ENCODE peak calls at places on chromosomes 4 and X, in ten cellular contexts. R is left ventricle myocardium superior; W is hepatocyte; T is activated CD4-positive, alpha-beta memory T cell treated with anti-CD3 and anti-CD28 coated beads for 36 hours; B is activated CD4-positive, alpha-beta T cell treated with anti-CD3 and anti-CD28 coated beads, Interleukin-2, amount 10 ng/mL, durations not matched to agents 7 days and 5 days; Q is sigmoid colon; K is EH; S is NCI-H1092 treated with DMSO at 0.1 percent for 48 hours; A is NCI-H460; P is CMK. Z is an unnamed sample.

GRCh38 chrX:44904542-44905115 is 31.6 kb downstream of the KDM6A start:
- DNase-seq in R (no peak), A (no peak), B (no peak), P (no peak), W (no peak), T (no peak), Q (no peak), S (no peak), K (peak; percentile 28), Z (no peak)

GRCh38 chrX:23936198-23936597 is 28.4 kb downstream of the CXorf58 start:
- DNase-seq in A (no peak), B (no peak), T (no peak), P (no peak), W (no peak), Q (no peak), S (no peak), K (no peak), R (no peak), Z (no peak)

GRCh38 chr4:23163649-23164436 is 471.1 kb downstream of the GBA3 start:
- DNase-seq in R (no peak), Q (no peak), P (no peak), S (no peak), A (peak; percentile 23), W (no peak), T (no peak), B (no peak), K (no peak), Z (no peak)

GRCh38 chr4:9785926-9786325 is 4.5 kb downstream of the DRD5 start:
- DNase-seq in Q (no peak), W (peak; percentile 35), K (no peak), R (no peak), B (no peak), A (no peak), S (no peak), P (no peak), T (no peak), Z (no peak)

GRCh38 chr4:41140410-41140809 is 73.9 kb downstream of the APBB2 start:
- DNase-seq in P (no peak), A (no peak), R (no peak), B (no peak), W (no peak), S (no peak), Q (no peak), T (no peak), K (no peak), Z (no peak)

GRCh38 chr4:1759818-1760223 is 33.3 kb upstream of the FGFR3 start:
- DNase-seq in T (no peak), A (no peak), Q (no peak), R (no peak), B (no peak), W (no peak), P (no peak), K (no peak), S (no peak), Z (no peak)

GRCh38 chr4:170423137-170423536 is 333.4 kb upstream of the AADAT start:
- DNase-seq in T (no peak), S (no peak), W (no peak), Q (no peak), A (no peak), R (no peak), P (no peak), K (peak; percentile 44), B (no peak), Z (no peak)

GRCh38 chrX:46777971-46778810 is 19.3 kb upstream of the SLC9A7 start:
- DNase-seq in W (no peak), K (peak; percentile 66), P (no peak), R (no peak), A (peak; percentile 14), Q (no peak), B (no peak), S (no peak), T (no peak), Z (no peak)

GRCh38 chr4:166324321-166324720 is 451.3 kb downstream of the TLL1 start:
- DNase-seq in R (no peak), Q (no peak), B (no peak), P (peak; percentile 24), S (peak; percentile 7), A (peak; percentile 12), K (peak; percentile 32), T (no peak), W (peak; percentile 40), Z (no peak)

GRCh38 chr4:99458911-99459447 is 23.8 kb upstream of the ADH7 start:
- DNase-seq in R (no peak), B (no peak), S (no peak), P (no peak), Q (no peak), T (no peak), A (no peak), K (peak; percentile 36), W (no peak), Z (no peak)

GRCh38 chrX:55056820-55057690 is 17.8 kb upstream of the PAGE2B start:
- DNase-seq in P (no peak), S (peak; percentile 69), W (no peak), R (no peak), B (peak; percentile 26), A (no peak), T (peak; percentile 16), Q (no peak), K (peak; percentile 29), Z (no peak)

GRCh38 chr4:103099691-103100392 is at the start of gene BDH2:
- DNase-seq in W (peak; percentile 92), R (no peak), T (peak; percentile 47), A (peak; percentile 81), B (peak; percentile 77), K (peak; percentile 94), Q (peak; percentile 81), S (peak; percentile 88), P (peak; percentile 60), Z (no peak)

GRCh38 chrX:109840585-109840984 is 107.5 kb upstream of the ACSL4 start:
- DNase-seq in W (peak; percentile 50), K (peak; percentile 92), B (no peak), S (no peak), P (no peak), A (peak; percentile 53), Q (peak; percentile 72), T (peak; percentile 18), R (no peak), Z (peak; percentile 47)

GRCh38 chr4:10715696-10716095 is 31.1 kb upstream of the CLNK start:
- DNase-seq in S (no peak), K (peak; percentile 7), B (no peak), Q (no peak), W (peak; percentile 42), T (no peak), A (no peak), P (no peak), R (no peak), Z (no peak)

GRCh38 chr4:35689866-35690265 is 554.4 kb downstream of the ARAP2 start:
- DNase-seq in B (no peak), Q (no peak), S (no peak), W (no peak), K (no peak), T (no peak), P (no peak), A (no peak), R (no peak), Z (no peak)

GRCh38 chr4:46648088-46648744 is 258.3 kb upstream of the GABRA2 start:
- DNase-seq in K (no peak), S (peak; percentile 6), P (peak; percentile 17), W (peak; percentile 68), A (peak; percentile 4), Q (no peak), R (no peak), B (peak; percentile 24), T (no peak), Z (no peak)

GRCh38 chrX:12309040-12309732 is 170.9 kb downstream of the FRMPD4 start:
- DNase-seq in P (no peak), Q (no peak), R (no peak), B (no peak), K (no peak), A (no peak), S (peak; percentile 69), W (no peak), T (no peak), Z (no peak)

GRCh38 chr4:36273276-36273675 is 8.1 kb upstream of the DTHD1 start:
- DNase-seq in K (no peak), W (no peak), B (no peak), A (no peak), T (no peak), P (no peak), Q (no peak), R (no peak), S (no peak), Z (no peak)

GRCh38 chr4:153539058-153539826 is 73.1 kb downstream of the TMEM131L start:
- DNase-seq in B (no peak), Q (no peak), R (no peak), W (no peak), A (no peak), T (no peak), S (no peak), K (no peak), P (no peak), Z (no peak)

GRCh38 chr4:337143-337931 is at the start of gene ZNF141:
- DNase-seq in T (peak; percentile 96), Q (peak; percentile 99), W (peak; percentile 97), R (peak; percentile 95), K (peak; percentile 98), A (peak; percentile 96), S (peak; percentile 98), P (peak; percentile 96), B (peak; percentile 95), Z (peak; percentile 96)

GRCh38 chr4:174357321-174357720 is 73.6 kb downstream of the CEP44 start:
- DNase-seq in T (no peak), B (no peak), S (no peak), A (no peak), K (no peak), Q (no peak), P (no peak), R (no peak), W (no peak), Z (no peak)

GRCh38 chr4:154160925-154161324 is 330.7 kb downstream of the DCHS2 start:
- DNase-seq in K (no peak), R (no peak), S (no peak), P (no peak), B (no peak), T (no peak), W (no peak), A (no peak), Q (no peak), Z (no peak)

GRCh38 chrX:40411350-40412111 is 169.2 kb upstream of the ATP6AP2 start:
- DNase-seq in A (no peak), R (no peak), K (no peak), W (no peak), T (peak; percentile 9), B (no peak), P (no peak), Q (no peak), S (no peak), Z (no peak)

GRCh38 chr4:7697821-7698220 is 241.8 kb downstream of the AFAP1 start:
- DNase-seq in K (no peak), B (no peak), R (no peak), P (no peak), W (no peak), S (no peak), Q (no peak), T (no peak), A (no peak), Z (no peak)

GRCh38 chr4:54669831-54670230 is 12.1 kb downstream of the KIT start:
- DNase-seq in K (no peak), Q (no peak), S (no peak), P (no peak), A (no peak), R (no peak), W (no peak), B (no peak), T (no peak), Z (no peak)

GRCh38 chr4:173181769-173182374 is 13.3 kb downstream of the GALNT7 start:
- DNase-seq in W (no peak), R (no peak), A (no peak), P (no peak), T (no peak), Q (no peak), B (no peak), K (peak; percentile 63), S (no peak), Z (no peak)

GRCh38 chrX:97743014-97743413 is 859.3 kb downstream of the RPA4 start:
- DNase-seq in P (no peak), T (peak; percentile 26), Q (no peak), B (no peak), K (no peak), W (no peak), R (peak; percentile 26), A (no peak), S (no peak), Z (no peak)

GRCh38 chr4:120873554-120873953 is 49.0 kb downstream of the PRDM5 start:
- DNase-seq in T (no peak), R (no peak), K (no peak), B (no peak), P (no peak), Q (no peak), A (no peak), S (no peak), W (no peak), Z (no peak)

Z was measured in RWPE2.